ENCODE peak calls at places on chromosomes 4 and X, in six cellular contexts. One of them, this sample, is unnamed. For H3K27me3, the result is how much of the 10 kb centered on the place peaks cover.

GRCh38 chr4:101271516-101271915 is 75.8 kb downstream of the PPP3CA start:
- DNase-seq in CD4-positive, CD25-positive, alpha-beta regulatory T cell: no peak
- DNase-seq in sigmoid colon: no peak
- DNase-seq in body of pancreas: no peak
- DNase-seq in mesendoderm: peak
- DNase-seq in MM.1S: no peak
- DNase-seq in this sample: no peak

GRCh38 chr4:33340168-33340567 is 2620.0 kb downstream of the PCDH7 start:
- DNase-seq in CD4-positive, CD25-positive, alpha-beta regulatory T cell: no peak
- DNase-seq in sigmoid colon: no peak
- DNase-seq in body of pancreas: no peak
- DNase-seq in mesendoderm: no peak
- DNase-seq in MM.1S: no peak
- DNase-seq in this sample: no peak

GRCh38 chrX:2498781-2499302 is 1.9 kb downstream of the DHRSX start:
- DNase-seq in CD4-positive, CD25-positive, alpha-beta regulatory T cell: no peak
- DNase-seq in sigmoid colon: no peak
- DNase-seq in body of pancreas: peak
- DNase-seq in mesendoderm: peak
- DNase-seq in MM.1S: no peak
- DNase-seq in this sample: peak

GRCh38 chr4:37450911-37451310 is 206.4 kb downstream of the NWD2 start:
- DNase-seq in CD4-positive, CD25-positive, alpha-beta regulatory T cell: no peak
- DNase-seq in sigmoid colon: no peak
- DNase-seq in body of pancreas: peak
- DNase-seq in mesendoderm: no peak
- DNase-seq in MM.1S: no peak
- DNase-seq in this sample: no peak

GRCh38 chr4:27692098-27692679 is 831.5 kb downstream of the STIM2 start:
- DNase-seq in CD4-positive, CD25-positive, alpha-beta regulatory T cell: no peak
- DNase-seq in sigmoid colon: no peak
- DNase-seq in body of pancreas: peak
- DNase-seq in mesendoderm: peak
- DNase-seq in MM.1S: peak
- DNase-seq in this sample: no peak

GRCh38 chrX:7617994-7618393 is 225.0 kb upstream of the VCX start:
- DNase-seq in CD4-positive, CD25-positive, alpha-beta regulatory T cell: no peak
- DNase-seq in sigmoid colon: no peak
- DNase-seq in body of pancreas: no peak
- DNase-seq in mesendoderm: no peak
- DNase-seq in MM.1S: peak
- DNase-seq in this sample: no peak

GRCh38 chrX:94107981-94108380 is 434.0 kb downstream of the FAM133A start:
- DNase-seq in CD4-positive, CD25-positive, alpha-beta regulatory T cell: no peak
- DNase-seq in sigmoid colon: no peak
- DNase-seq in body of pancreas: no peak
- DNase-seq in mesendoderm: no peak
- DNase-seq in MM.1S: peak
- DNase-seq in this sample: no peak

GRCh38 chrX:18389968-18390367 is 35.4 kb upstream of the CDKL5 start:
- DNase-seq in CD4-positive, CD25-positive, alpha-beta regulatory T cell: no peak
- DNase-seq in sigmoid colon: no peak
- DNase-seq in body of pancreas: no peak
- DNase-seq in mesendoderm: peak
- DNase-seq in MM.1S: no peak
- DNase-seq in this sample: no peak

GRCh38 chr4:132866616-132867015 is 282.5 kb upstream of the PCDH10 start:
- DNase-seq in CD4-positive, CD25-positive, alpha-beta regulatory T cell: no peak
- DNase-seq in sigmoid colon: no peak
- DNase-seq in body of pancreas: no peak
- DNase-seq in mesendoderm: no peak
- DNase-seq in MM.1S: no peak
- DNase-seq in this sample: no peak

GRCh38 chrX:47513697-47514085 is 30.7 kb upstream of the ZNF41 start:
- DNase-seq in CD4-positive, CD25-positive, alpha-beta regulatory T cell: no peak
- DNase-seq in sigmoid colon: no peak
- DNase-seq in body of pancreas: no peak
- DNase-seq in mesendoderm: peak
- DNase-seq in MM.1S: no peak
- DNase-seq in this sample: no peak

GRCh38 chrX:138771042-138771441 is 59.5 kb upstream of the FGF13 start:
- DNase-seq in CD4-positive, CD25-positive, alpha-beta regulatory T cell: no peak
- DNase-seq in sigmoid colon: no peak
- DNase-seq in body of pancreas: no peak
- DNase-seq in mesendoderm: no peak
- DNase-seq in MM.1S: no peak
- DNase-seq in this sample: no peak

GRCh38 chr4:181909368-181909767 is 333.8 kb upstream of the TENM3 start:
- DNase-seq in CD4-positive, CD25-positive, alpha-beta regulatory T cell: no peak
- DNase-seq in sigmoid colon: no peak
- DNase-seq in body of pancreas: no peak
- DNase-seq in mesendoderm: peak
- DNase-seq in MM.1S: no peak
- DNase-seq in this sample: no peak

GRCh38 chr4:22500128-22500611 is 15.7 kb downstream of the ADGRA3 start:
- DNase-seq in CD4-positive, CD25-positive, alpha-beta regulatory T cell: no peak
- DNase-seq in sigmoid colon: no peak
- DNase-seq in body of pancreas: peak
- DNase-seq in mesendoderm: no peak
- DNase-seq in MM.1S: no peak
- DNase-seq in this sample: no peak

GRCh38 chrX:33161829-33162228 is 49.5 kb downstream of the DMD start:
- DNase-seq in CD4-positive, CD25-positive, alpha-beta regulatory T cell: no peak
- DNase-seq in sigmoid colon: no peak
- DNase-seq in body of pancreas: no peak
- DNase-seq in mesendoderm: no peak
- DNase-seq in MM.1S: no peak
- DNase-seq in this sample: no peak

GRCh38 chr4:2535386-2536192 is 858 bp upstream of the FAM193A start:
- DNase-seq in CD4-positive, CD25-positive, alpha-beta regulatory T cell: peak
- DNase-seq in sigmoid colon: peak
- DNase-seq in body of pancreas: peak
- DNase-seq in mesendoderm: peak
- DNase-seq in MM.1S: peak
- DNase-seq in this sample: peak

GRCh38 chr4:188015025-188015778 is 19.6 kb downstream of the ZFP42 start:
- DNase-seq in CD4-positive, CD25-positive, alpha-beta regulatory T cell: no peak
- DNase-seq in sigmoid colon: no peak
- DNase-seq in body of pancreas: no peak
- DNase-seq in mesendoderm: peak
- DNase-seq in MM.1S: no peak
- DNase-seq in this sample: no peak

GRCh38 chrX:20361890-20362262 is 95.2 kb upstream of the RPS6KA3 start:
- DNase-seq in CD4-positive, CD25-positive, alpha-beta regulatory T cell: no peak
- DNase-seq in sigmoid colon: no peak
- DNase-seq in body of pancreas: no peak
- DNase-seq in mesendoderm: peak
- DNase-seq in MM.1S: no peak
- DNase-seq in this sample: no peak

GRCh38 chr4:147802346-147802745 is 70.5 kb downstream of the ARHGAP10 start:
- DNase-seq in CD4-positive, CD25-positive, alpha-beta regulatory T cell: no peak
- DNase-seq in sigmoid colon: no peak
- DNase-seq in body of pancreas: no peak
- DNase-seq in mesendoderm: no peak
- DNase-seq in MM.1S: no peak
- DNase-seq in this sample: no peak

GRCh38 chr4:182126096-182126495 is 117.1 kb upstream of the TENM3 start:
- DNase-seq in CD4-positive, CD25-positive, alpha-beta regulatory T cell: no peak
- DNase-seq in sigmoid colon: no peak
- DNase-seq in body of pancreas: no peak
- DNase-seq in mesendoderm: no peak
- DNase-seq in MM.1S: no peak
- DNase-seq in this sample: no peak

GRCh38 chrX:68834371-68835103 is 5.7 kb downstream of the EFNB1 start:
- DNase-seq in CD4-positive, CD25-positive, alpha-beta regulatory T cell: no peak
- DNase-seq in sigmoid colon: peak
- DNase-seq in body of pancreas: no peak
- DNase-seq in mesendoderm: no peak
- DNase-seq in MM.1S: no peak
- DNase-seq in this sample: no peak

GRCh38 chr4:59200992-59201391 is 1999.1 kb upstream of the ADGRL3 start:
- DNase-seq in CD4-positive, CD25-positive, alpha-beta regulatory T cell: no peak
- DNase-seq in sigmoid colon: no peak
- DNase-seq in body of pancreas: no peak
- DNase-seq in mesendoderm: no peak
- DNase-seq in MM.1S: no peak
- DNase-seq in this sample: no peak

GRCh38 chr4:31283689-31284088 is 563.5 kb downstream of the PCDH7 start:
- DNase-seq in CD4-positive, CD25-positive, alpha-beta regulatory T cell: no peak
- DNase-seq in sigmoid colon: no peak
- DNase-seq in body of pancreas: no peak
- DNase-seq in mesendoderm: no peak
- DNase-seq in MM.1S: no peak
- DNase-seq in this sample: no peak

GRCh38 chrX:13029831-13030771 is 14.3 kb downstream of the FAM9C start:
- DNase-seq in CD4-positive, CD25-positive, alpha-beta regulatory T cell: peak
- DNase-seq in sigmoid colon: no peak
- DNase-seq in body of pancreas: no peak
- DNase-seq in mesendoderm: peak
- DNase-seq in MM.1S: no peak
- DNase-seq in this sample: no peak

GRCh38 chr4:88041626-88042025 is 34.2 kb downstream of the PKD2 start:
- DNase-seq in CD4-positive, CD25-positive, alpha-beta regulatory T cell: no peak
- DNase-seq in sigmoid colon: no peak
- DNase-seq in body of pancreas: peak
- DNase-seq in mesendoderm: no peak
- DNase-seq in MM.1S: no peak
- DNase-seq in this sample: no peak

GRCh38 chr4:48944659-48945290 is 38.2 kb upstream of the OCIAD2 start:
- DNase-seq in CD4-positive, CD25-positive, alpha-beta regulatory T cell: peak
- DNase-seq in sigmoid colon: no peak
- DNase-seq in body of pancreas: peak
- DNase-seq in mesendoderm: peak
- DNase-seq in MM.1S: peak
- DNase-seq in this sample: no peak

GRCh38 chrX:103918584-103919335 is 43.7 kb upstream of the TMSB15B start:
- DNase-seq in CD4-positive, CD25-positive, alpha-beta regulatory T cell: peak
- DNase-seq in sigmoid colon: peak
- DNase-seq in body of pancreas: peak
- DNase-seq in mesendoderm: peak
- DNase-seq in MM.1S: peak
- DNase-seq in this sample: peak

GRCh38 chrX:68307767-68308166 is 125.5 kb downstream of the OPHN1 start:
- DNase-seq in CD4-positive, CD25-positive, alpha-beta regulatory T cell: no peak
- DNase-seq in sigmoid colon: no peak
- DNase-seq in body of pancreas: no peak
- DNase-seq in mesendoderm: no peak
- DNase-seq in MM.1S: peak
- DNase-seq in this sample: no peak

GRCh38 chr4:140296871-140297570 is 76.4 kb upstream of the SCOC start:
- DNase-seq in CD4-positive, CD25-positive, alpha-beta regulatory T cell: no peak
- DNase-seq in sigmoid colon: no peak
- DNase-seq in body of pancreas: peak
- DNase-seq in mesendoderm: peak
- DNase-seq in MM.1S: no peak
- DNase-seq in this sample: no peak
- H3K27ac ChIP-seq in CD4-positive, CD25-positive, alpha-beta regulatory T cell: no peak
- H3K27ac ChIP-seq in sigmoid colon: peak
- H3K27ac ChIP-seq in body of pancreas: no peak
- H3K27ac ChIP-seq in mesendoderm: no peak
- H3K27ac ChIP-seq in MM.1S: no peak
- H3K27ac ChIP-seq in this sample: no peak

DNA sequence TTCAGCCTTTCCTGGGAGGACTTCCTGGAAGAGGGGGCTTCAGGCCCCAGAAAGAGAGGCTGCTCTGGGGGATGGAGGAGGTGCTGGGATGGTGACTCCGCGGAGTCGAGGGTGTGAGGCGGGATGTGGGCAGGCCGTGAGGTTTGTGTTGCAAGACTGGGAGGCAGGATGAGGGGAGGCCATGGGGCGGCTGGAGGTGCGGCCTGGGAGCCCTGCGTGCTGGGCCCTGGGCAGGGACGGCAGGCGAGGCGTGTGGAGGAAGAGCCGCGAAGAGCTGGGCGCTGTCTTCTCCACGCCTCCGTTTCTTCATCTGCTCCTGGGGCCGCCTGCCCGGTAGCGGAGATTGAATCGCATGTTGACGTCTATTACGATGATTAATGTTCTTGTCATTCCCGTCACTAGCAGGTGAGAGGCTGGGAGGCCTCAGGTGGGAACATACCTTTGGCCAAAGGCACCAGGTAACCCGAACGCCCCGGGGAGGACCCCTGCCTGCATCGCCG is 854 bp upstream of the FGFRL1 start:
- DNase-seq in CD4-positive, CD25-positive, alpha-beta regulatory T cell: peak
- DNase-seq in sigmoid colon: peak
- DNase-seq in body of pancreas: peak
- DNase-seq in mesendoderm: peak
- DNase-seq in MM.1S: no peak
- DNase-seq in this sample: peak
- H3K27me3 ChIP-seq in CD4-positive, CD25-positive, alpha-beta regulatory T cell: under half
- H3K27me3 ChIP-seq in sigmoid colon: under half
- H3K27me3 ChIP-seq in body of pancreas: under half
- H3K27me3 ChIP-seq in mesendoderm: under half
- H3K27me3 ChIP-seq in MM.1S: under half
- H3K27me3 ChIP-seq in this sample: under half

GRCh38 chrX:6225307-6226052 is 3.2 kb downstream of the NLGN4X start:
- DNase-seq in CD4-positive, CD25-positive, alpha-beta regulatory T cell: no peak
- DNase-seq in sigmoid colon: no peak
- DNase-seq in body of pancreas: no peak
- DNase-seq in mesendoderm: peak
- DNase-seq in MM.1S: no peak
- DNase-seq in this sample: no peak

GRCh38 chrX:6226646-6227444 is 1.8 kb downstream of the NLGN4X start:
- DNase-seq in CD4-positive, CD25-positive, alpha-beta regulatory T cell: no peak
- DNase-seq in sigmoid colon: no peak
- DNase-seq in body of pancreas: no peak
- DNase-seq in mesendoderm: peak
- DNase-seq in MM.1S: no peak
- DNase-seq in this sample: no peak

GRCh38 chrX:6228720-6229119 is at the start of gene NLGN4X:
- DNase-seq in CD4-positive, CD25-positive, alpha-beta regulatory T cell: no peak
- DNase-seq in sigmoid colon: no peak
- DNase-seq in body of pancreas: no peak
- DNase-seq in mesendoderm: peak
- DNase-seq in MM.1S: no peak
- DNase-seq in this sample: no peak

GRCh38 chrX:6226053-6226645 is 2.5 kb downstream of the NLGN4X start:
- DNase-seq in CD4-positive, CD25-positive, alpha-beta regulatory T cell: no peak
- DNase-seq in sigmoid colon: no peak
- DNase-seq in body of pancreas: no peak
- DNase-seq in mesendoderm: peak
- DNase-seq in MM.1S: peak
- DNase-seq in this sample: no peak

GRCh38 chrX:6227445-6227820 is 1.2 kb downstream of the NLGN4X start:
- DNase-seq in CD4-positive, CD25-positive, alpha-beta regulatory T cell: no peak
- DNase-seq in sigmoid colon: no peak
- DNase-seq in body of pancreas: no peak
- DNase-seq in mesendoderm: peak
- DNase-seq in MM.1S: no peak
- DNase-seq in this sample: no peak
- H3K4me3 ChIP-seq in CD4-positive, CD25-positive, alpha-beta regulatory T cell: no peak
- H3K4me3 ChIP-seq in sigmoid colon: peak
- H3K4me3 ChIP-seq in body of pancreas: no peak
- H3K4me3 ChIP-seq in mesendoderm: peak
- H3K4me3 ChIP-seq in MM.1S: peak
- H3K4me3 ChIP-seq in this sample: peak

DNA sequence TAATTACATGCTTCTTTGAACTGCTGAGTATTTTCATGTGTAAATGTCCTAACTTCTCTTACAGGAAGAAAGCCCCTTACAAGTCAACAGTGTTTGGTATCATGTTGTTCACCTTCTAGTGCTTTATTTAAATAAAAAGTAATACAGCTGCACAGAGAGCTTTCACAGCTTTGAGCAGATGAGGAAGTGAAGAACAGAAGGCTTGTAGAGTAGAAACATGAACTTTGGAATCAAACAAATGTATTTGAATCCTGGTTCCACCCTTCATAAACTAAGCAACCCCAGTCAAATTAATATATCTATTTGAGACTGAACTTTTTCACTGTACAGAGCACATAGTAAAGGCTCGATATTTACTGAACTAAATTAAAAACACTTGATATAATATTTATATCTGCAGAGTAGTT is 120.5 kb downstream of the CAMK2D start:
- DNase-seq in CD4-positive, CD25-positive, alpha-beta regulatory T cell: no peak
- DNase-seq in sigmoid colon: no peak
- DNase-seq in body of pancreas: no peak
- DNase-seq in mesendoderm: no peak
- DNase-seq in MM.1S: peak
- DNase-seq in this sample: no peak
- H3K27ac ChIP-seq in CD4-positive, CD25-positive, alpha-beta regulatory T cell: no peak
- H3K27ac ChIP-seq in sigmoid colon: no peak
- H3K27ac ChIP-seq in body of pancreas: peak
- H3K27ac ChIP-seq in mesendoderm: no peak
- H3K27ac ChIP-seq in MM.1S: no peak
- H3K27ac ChIP-seq in this sample: no peak

This sample was measured in upper lobe of right lung.